ENCODE peak calls at places on chromosomes 6 and 20, in four cellular contexts. V is HepG2, T is GM12878, F is K562. Z is an unnamed sample.

GRCh38 chr6:3706547-3707467 is 44.7 kb downstream of the PXDC1 start:
- DNase-seq in V (no peak), T (no peak), F (no peak), Z (no peak)

GRCh38 chr6:164290101-164290500 is 875.6 kb downstream of the QKI start:
- DNase-seq in V (no peak), T (no peak), F (no peak), Z (no peak)

GRCh38 chr6:115570326-115570725 is 490.4 kb downstream of the FRK start:
- DNase-seq in V (no peak), T (no peak), F (no peak), Z (peak)

GRCh38 chr6:5103250-5103649 is 18.1 kb downstream of the PPP1R3G start:
- DNase-seq in V (no peak), T (no peak), F (peak), Z (no peak)

GRCh38 chr20:58691773-58692578 is 624 bp upstream of the NPEPL1 start:
- DNase-seq in V (no peak), T (no peak), F (no peak), Z (no peak)

GRCh38 chr6:133463789-133464188 is 222.6 kb downstream of the EYA4 start:
- DNase-seq in V (no peak), T (no peak), F (no peak), Z (no peak)

GRCh38 chr6:137121401-137121997 is 51.9 kb downstream of the IL22RA2 start:
- DNase-seq in V (no peak), T (no peak), F (no peak), Z (no peak)

GRCh38 chr6:4780360-4780812 is 4.2 kb downstream of the CDYL start:
- DNase-seq in V (no peak), T (no peak), F (peak), Z (peak)

GRCh38 chr6:22940571-22941290 is 371.4 kb downstream of the HDGFL1 start:
- DNase-seq in V (no peak), T (no peak), F (no peak), Z (no peak)

GRCh38 chr6:143676437-143677045 is 1.2 kb upstream of the PHACTR2 start:
- DNase-seq in V (no peak), T (no peak), F (no peak), Z (peak)

GRCh38 chr6:79607000-79607399 is 24.1 kb upstream of the SH3BGRL2 start:
- DNase-seq in V (peak), T (no peak), F (no peak), Z (no peak)

GRCh38 chr6:168240147-168240546 is 79.4 kb downstream of the DACT2 start:
- DNase-seq in V (no peak), T (no peak), F (no peak), Z (no peak)

GRCh38 chr6:155274533-155274932 is 10.7 kb downstream of the CLDN20 start:
- DNase-seq in V (no peak), T (no peak), F (no peak), Z (no peak)

GRCh38 chr20:940926-941325 is 24.8 kb upstream of the ANGPT4 start:
- DNase-seq in V (no peak), T (no peak), F (no peak), Z (no peak)

GRCh38 chr20:12276011-12276673 is 358.4 kb downstream of the BTBD3 start:
- DNase-seq in V (no peak), T (no peak), F (no peak), Z (no peak)

GRCh38 chr6:42140756-42141602 is 1.4 kb downstream of the C6orf132 start:
- DNase-seq in V (no peak), T (no peak), F (no peak), Z (no peak)

GRCh38 chr6:65248211-65248610 is 458.8 kb downstream of the EYS start:
- DNase-seq in V (no peak), T (no peak), F (no peak), Z (no peak)

GRCh38 chr20:3339076-3339475 is 68.4 kb downstream of the DNAAF9 start:
- DNase-seq in V (no peak), T (no peak), F (no peak), Z (no peak)

GRCh38 chr20:3209023-3209945 is at the start of gene ITPA:
- DNase-seq in V (peak), T (no peak), F (peak), Z (peak)

GRCh38 chr6:62265906-62266305 is 20.1 kb downstream of the KHDRBS2 start:
- DNase-seq in V (no peak), T (no peak), F (no peak), Z (no peak)

GRCh38 chr20:51431321-51431720 is 111.2 kb downstream of the NFATC2 start:
- DNase-seq in V (no peak), T (no peak), F (no peak), Z (no peak)
- TF ChIP-seq CREB1 in V (no peak), T (no peak), F (no peak), Z (no peak)

GRCh38 chr20:6944292-6944691 is 176.8 kb downstream of the BMP2 start:
- DNase-seq in V (no peak), T (no peak), F (no peak), Z (no peak)

GRCh38 chr20:6942266-6942665 is 174.8 kb downstream of the BMP2 start:
- DNase-seq in V (no peak), T (no peak), F (no peak), Z (no peak)

DNA sequence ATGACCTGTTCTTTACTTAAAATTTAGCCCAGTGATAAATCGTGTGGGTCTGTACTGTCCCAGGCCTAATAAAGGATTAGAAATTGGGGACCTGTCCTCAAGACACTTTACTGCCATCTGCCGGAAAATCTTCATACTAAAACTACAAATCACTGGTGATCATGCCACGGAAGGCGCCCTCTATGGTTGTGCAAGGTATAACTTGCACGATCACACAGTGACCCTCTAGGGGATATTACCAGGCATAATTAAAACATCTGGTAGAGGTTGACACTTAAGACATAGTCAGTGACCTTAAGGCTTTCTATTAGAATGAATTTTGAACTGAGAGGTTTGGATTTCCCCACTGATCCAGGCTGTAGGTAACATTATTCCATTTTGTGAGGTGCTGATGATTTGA is 172.6 kb downstream of the BMP2 start:
- DNase-seq in V (peak), T (no peak), F (peak), Z (peak)
- TF ChIP-seq JUNB in V (no peak), T (no peak), F (no peak), Z (no peak)

DNA sequence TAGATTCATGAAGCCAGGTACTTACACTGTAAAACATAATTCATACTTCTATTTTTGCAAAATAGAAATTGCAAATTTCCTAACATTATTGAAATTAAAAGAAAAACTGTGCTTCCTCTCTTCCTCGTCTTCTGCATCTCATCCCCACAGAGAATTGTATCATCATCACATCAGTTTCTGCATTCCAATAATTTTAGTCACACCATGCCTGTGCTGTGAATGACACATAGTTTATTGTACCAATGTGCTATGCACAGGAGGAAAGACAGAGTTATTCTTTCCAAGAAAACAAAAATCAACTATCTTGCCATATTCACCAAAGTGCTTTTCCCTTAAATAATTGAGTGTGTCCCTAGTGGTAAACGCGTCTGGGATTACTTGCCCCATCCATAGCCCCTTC is 38.1 kb upstream of the FAM135A start:
- DNase-seq in V (no peak), T (no peak), F (no peak), Z (no peak)
- TF ChIP-seq CREB1 in V (no peak), T (no peak), F (no peak), Z (no peak)

GRCh38 chr20:8315639-8316573 is 183.8 kb downstream of the PLCB1 start:
- DNase-seq in V (peak), T (no peak), F (no peak), Z (no peak)
- TF ChIP-seq JUNB in V (no peak), T (no peak), F (no peak), Z (no peak)

DNA sequence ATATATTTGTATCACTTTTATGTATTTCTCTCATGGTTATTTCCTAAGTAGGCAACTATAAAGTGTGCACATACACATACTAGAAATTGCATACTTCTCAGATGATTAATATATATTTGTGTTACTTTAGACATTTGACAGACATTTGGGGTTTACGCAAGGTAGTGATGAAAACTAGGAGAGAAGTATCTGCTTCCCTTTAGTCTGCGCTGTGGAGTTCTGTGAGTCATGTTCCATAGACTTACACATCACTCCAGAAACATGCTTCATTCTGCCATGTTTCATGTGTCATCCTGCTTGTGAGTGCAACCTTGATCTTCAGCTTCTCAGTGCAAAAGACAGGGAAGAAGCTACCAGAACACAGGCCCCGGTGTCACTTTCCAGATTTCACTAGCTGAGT is 200.7 kb upstream of the BMP2 start:
- DNase-seq in V (no peak), T (no peak), F (no peak), Z (no peak)
- TF ChIP-seq CREB1 in V (no peak), T (no peak), F (no peak), Z (no peak)

DNA sequence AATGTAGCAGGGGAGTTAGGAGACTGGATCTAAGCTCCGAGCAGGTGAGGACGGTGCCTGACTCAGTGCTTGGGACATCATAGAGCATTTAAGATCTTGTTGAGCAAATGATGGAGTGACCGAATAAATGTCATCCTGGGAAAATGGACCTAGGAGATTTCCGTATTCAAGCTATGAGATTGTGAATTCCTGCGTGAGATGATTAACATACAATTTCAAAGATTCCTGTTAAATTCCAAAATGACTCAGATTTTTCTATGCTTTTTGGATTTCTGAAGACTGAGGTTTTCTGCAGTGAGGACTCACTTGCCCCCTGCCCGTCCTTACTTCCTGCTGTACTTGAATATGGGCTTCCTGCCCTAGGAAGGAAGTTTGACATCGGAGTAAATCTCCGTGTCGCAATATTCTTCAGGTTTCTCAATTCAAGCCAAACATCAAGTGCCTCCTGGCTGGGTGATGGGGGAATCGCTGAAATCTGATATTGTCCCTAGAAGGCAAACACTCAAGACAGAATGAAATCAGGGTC is 5.2 kb downstream of the SYTL3 start:
- DNase-seq in V (no peak), T (no peak), F (no peak), Z (no peak)
- TF ChIP-seq JUNB in V (no peak), T (no peak), F (no peak), Z (no peak)

GRCh38 chr20:8587810-8588209 is 455.7 kb downstream of the PLCB1 start:
- DNase-seq in V (no peak), T (no peak), F (no peak), Z (no peak)

GRCh38 chr20:8587246-8587645 is 455.2 kb downstream of the PLCB1 start:
- DNase-seq in V (no peak), T (no peak), F (no peak), Z (no peak)

GRCh38 chr20:8581451-8582183 is 449.6 kb downstream of the PLCB1 start:
- DNase-seq in V (no peak), T (no peak), F (no peak), Z (no peak)

GRCh38 chr20:8579060-8579459 is 447.0 kb downstream of the PLCB1 start:
- DNase-seq in V (no peak), T (no peak), F (no peak), Z (no peak)

GRCh38 chr20:8583209-8584106 is 451.4 kb downstream of the PLCB1 start:
- DNase-seq in V (peak), T (no peak), F (no peak), Z (peak)
- TF ChIP-seq CREB1 in V (no peak), T (no peak), F (no peak), Z (no peak)